ENCODE peak calls at places on chromosome 9, in four cellular contexts. L is upper lobe of right lung, U is DND-41, X is AG04450. H is an unnamed sample.

GRCh38 chr9:93862877-93863545 is 92.1 kb downstream of the BARX1 start:
- DNase-seq in L (no peak), U (no peak), X (no peak), H (peak; percentile 34)

GRCh38 chr9:18566125-18566524 is 92.2 kb downstream of the ADAMTSL1 start:
- DNase-seq in X (no peak), U (no peak), L (no peak), H (no peak)

GRCh38 chr9:41229408-41230401 is 40.6 kb upstream of the ZNG1F start:
- DNase-seq in X (peak; percentile 15), U (no peak), L (peak; percentile 64), H (peak; percentile 54)

GRCh38 chr9:83656032-83656680 is 33.2 kb downstream of the IDNK start:
- DNase-seq in X (no peak), U (no peak), L (no peak), H (no peak)

GRCh38 chr9:132733133-132733815 is 63.0 kb downstream of the GTF3C4 start:
- DNase-seq in U (no peak), L (no peak), X (no peak), H (no peak)

GRCh38 chr9:76558465-76558864 is 99.5 kb downstream of the GCNT1 start:
- DNase-seq in U (no peak), L (no peak), X (no peak), H (no peak)

GRCh38 chr9:108652851-108653250 is 202.9 kb downstream of the ACTL7B start:
- DNase-seq in L (no peak), U (no peak), X (no peak), H (peak; percentile 2)

GRCh38 chr9:76818271-76818670 is 54.0 kb downstream of the PCA3 start:
- DNase-seq in X (peak; percentile 92), L (no peak), U (no peak), H (peak; percentile 71)